ENCODE peak calls at places on chromosomes 5 and 9, in four cellular contexts. L, J, D and C are unnamed samples.

GRCh38 chr9:124697326-124698200 is 73.5 kb downstream of the NR6A1 start:
- DNase-seq in L (no peak), J (no peak), D (no peak), C (no peak)

GRCh38 chr9:132372177-132373095 is 17.6 kb upstream of the SETX start:
- DNase-seq in L (peak; percentile 45), J (no peak), D (no peak), C (peak; percentile 46)

GRCh38 chr9:94697972-94698581 is 28.4 kb upstream of the AOPEP start:
- DNase-seq in L (no peak), J (no peak), D (no peak), C (no peak)

GRCh38 chr9:90974007-90974406 is 172.4 kb downstream of the SYK start:
- DNase-seq in L (no peak), J (no peak), D (no peak), C (no peak)

GRCh38 chr5:83589786-83590185 is 118.2 kb downstream of the VCAN start:
- DNase-seq in L (no peak), J (no peak), D (no peak), C (no peak)

GRCh38 chr5:42756630-42757601 is at the start of gene CCDC152:
- DNase-seq in L (no peak), J (no peak), D (peak; percentile 6), C (no peak)

GRCh38 chr9:2257530-2257929 is 242.4 kb downstream of the SMARCA2 start:
- DNase-seq in L (no peak), J (peak; percentile 17), D (no peak), C (no peak)

GRCh38 chr5:7397005-7397546 is 1.1 kb downstream of the ADCY2 start:
- DNase-seq in L (no peak), J (no peak), D (no peak), C (no peak)

GRCh38 chr9:105439428-105439827 is 8.4 kb upstream of the FSD1L start:
- DNase-seq in L (no peak), J (no peak), D (peak; percentile 37), C (no peak)

GRCh38 chr5:109713453-109713852 is 23.7 kb downstream of the MAN2A1 start:
- DNase-seq in L (no peak), J (no peak), D (peak; percentile 18), C (no peak)

GRCh38 chr5:30131-30530 is 61.8 kb upstream of the PLEKHG4B start:
- DNase-seq in L (no peak), J (no peak), D (no peak), C (no peak)

GRCh38 chr5:180689071-180689694 is 39.8 kb upstream of the FLT4 start:
- DNase-seq in L (no peak), J (no peak), D (no peak), C (no peak)

GRCh38 chr5:55600536-55601208 is 65.9 kb upstream of the PLPP1 start:
- DNase-seq in L (no peak), J (no peak), D (peak; percentile 71), C (no peak)

GRCh38 chr9:121999556-121999955 is 93.6 kb downstream of the TTLL11 start:
- DNase-seq in L (no peak), J (no peak), D (no peak), C (no peak)

GRCh38 chr9:98880311-98881015 is 63.2 kb upstream of the COL15A1 start:
- DNase-seq in L (no peak), J (no peak), D (no peak), C (no peak)